ENCODE peak calls at places on chromosome 18, in eight cellular contexts. C is K562, N is colonic mucosa, L is mammary epithelial cell, J is neural progenitor cell, W is MM.1S, A is astrocyte, X is HepG2. I is an unnamed sample.

GRCh38 chr18:10420561-10421352 is 33.7 kb upstream of the APCDD1 start:
- DNase-seq in A (peak; percentile 95), W (no peak), L (peak; percentile 99), C (no peak), N (no peak), X (no peak), J (no peak), I (no peak)

GRCh38 chr18:79965119-79965902 is 868 bp downstream of the HSBP1L1 start:
- DNase-seq in X (peak; percentile 79), C (peak; percentile 54), N (peak; percentile 82), L (peak; percentile 63), W (no peak), A (peak; percentile 71), J (no peak), I (peak; percentile 81)

GRCh38 chr18:62523631-62524442 is 1.0 kb downstream of the ZCCHC2 start:
- DNase-seq in N (peak; percentile 38), C (peak; percentile 49), X (no peak), W (peak; percentile 17), A (peak; percentile 56), J (peak; percentile 52), L (peak; percentile 65), I (peak; percentile 90)

GRCh38 chr18:33580540-33580939 is 2.5 kb downstream of the ASXL3 start:
- DNase-seq in J (no peak), C (no peak), A (no peak), N (no peak), X (no peak), L (no peak), W (no peak), I (no peak)

GRCh38 chr18:39966275-39966674 is 1988.8 kb upstream of the PIK3C3 start:
- DNase-seq in X (no peak), A (no peak), J (peak; percentile 17), C (no peak), L (no peak), W (no peak), N (no peak), I (no peak)

GRCh38 chr18:73007195-73007934 is 139.6 kb upstream of the NETO1 start:
- DNase-seq in J (peak; percentile 3), L (peak; percentile 89), N (no peak), C (no peak), W (no peak), X (no peak), A (peak; percentile 15), I (no peak)

GRCh38 chr18:46567196-46567595 is 89.8 kb downstream of the LOXHD1 start:
- DNase-seq in C (no peak), W (no peak), A (no peak), J (no peak), N (no peak), L (no peak), X (no peak), I (no peak)

GRCh38 chr18:42271656-42272355 is 316.8 kb downstream of the PIK3C3 start:
- DNase-seq in W (no peak), N (no peak), C (no peak), A (no peak), X (no peak), L (no peak), J (no peak), I (no peak)

GRCh38 chr18:37403100-37403781 is 162.4 kb downstream of the CELF4 start:
- DNase-seq in L (peak; percentile 68), N (peak; percentile 29), C (no peak), X (no peak), A (peak; percentile 87), J (no peak), W (peak; percentile 59), I (peak; percentile 84)

GRCh38 chr18:54712315-54712714 is 116.0 kb upstream of the RAB27B start:
- DNase-seq in X (no peak), A (peak; percentile 76), L (peak; percentile 94), N (peak; percentile 51), J (no peak), C (no peak), W (no peak), I (no peak)

GRCh38 chr18:75314117-75314516 is 103.5 kb downstream of the TSHZ1 start:
- DNase-seq in N (no peak), X (no peak), J (no peak), L (no peak), C (no peak), W (no peak), A (no peak), I (no peak)

GRCh38 chr18:7779226-7779625 is 212.1 kb downstream of the PTPRM start:
- DNase-seq in N (no peak), W (no peak), A (no peak), L (no peak), X (no peak), C (no peak), J (no peak), I (no peak)

GRCh38 chr18:13220326-13220991 is 1.9 kb downstream of the LDLRAD4 start:
- DNase-seq in C (no peak), L (no peak), W (no peak), N (peak; percentile 52), A (peak; percentile 49), X (no peak), J (no peak), I (no peak)

GRCh38 chr18:74921057-74921820 is 287.7 kb downstream of the PTGR3 start:
- DNase-seq in N (no peak), C (no peak), X (no peak), W (no peak), A (no peak), L (no peak), J (no peak), I (no peak)

GRCh38 chr18:80171190-80171872 is 62.3 kb downstream of the ADNP2 start:
- DNase-seq in X (no peak), W (no peak), J (peak; percentile 65), L (peak; percentile 38), C (peak; percentile 55), N (peak; percentile 55), A (peak; percentile 83), I (peak; percentile 85)

GRCh38 chr18:31487251-31488015 is 10.5 kb upstream of the DSG2 start:
- DNase-seq in N (no peak), J (no peak), C (no peak), L (peak; percentile 97), A (peak; percentile 97), X (peak; percentile 3), W (no peak), I (no peak)

GRCh38 chr18:76459687-76460350 is 35.2 kb downstream of the ZNF516 start:
- DNase-seq in W (no peak), A (peak; percentile 100), L (peak; percentile 99), J (no peak), C (no peak), N (no peak), X (no peak), I (no peak)

GRCh38 chr18:76458522-76459311 is 36.3 kb downstream of the ZNF516 start:
- DNase-seq in N (no peak), A (no peak), X (no peak), J (no peak), L (no peak), W (no peak), C (no peak), I (no peak)

GRCh38 chr18:76460482-76460881 is 34.6 kb downstream of the ZNF516 start:
- DNase-seq in X (no peak), N (no peak), C (no peak), J (no peak), A (no peak), L (no peak), W (no peak), I (no peak)

GRCh38 chr18:76457957-76458356 is 37.1 kb downstream of the ZNF516 start:
- DNase-seq in X (no peak), J (no peak), L (no peak), A (no peak), W (no peak), N (no peak), C (no peak), I (no peak)

GRCh38 chr18:76459312-76459686 is 35.7 kb downstream of the ZNF516 start:
- DNase-seq in J (no peak), C (no peak), W (no peak), L (no peak), N (no peak), X (no peak), A (no peak), I (no peak)
- H3K4me3 ChIP-seq in J (no peak overlapping the region), C (no peak overlapping the region), W (no peak overlapping the region), L (peak overlapping the region; percentile 1), N (no peak overlapping the region), X (no peak overlapping the region), A (peak overlapping the region; percentile 32), I (no peak overlapping the region)

GRCh38 chr18:24138281-24138883 is 480 bp upstream of the CABYR start:
- DNase-seq in X (no peak), J (no peak), A (no peak), L (no peak), W (no peak), C (no peak), N (no peak), I (no peak)
- H3K27ac ChIP-seq in X (no peak overlapping the region), J (no peak overlapping the region), A (peak overlapping the region; percentile 20), L (peak overlapping the region; percentile 35), W (no peak overlapping the region), C (no peak overlapping the region), N (no peak overlapping the region), I (no peak overlapping the region)

DNA sequence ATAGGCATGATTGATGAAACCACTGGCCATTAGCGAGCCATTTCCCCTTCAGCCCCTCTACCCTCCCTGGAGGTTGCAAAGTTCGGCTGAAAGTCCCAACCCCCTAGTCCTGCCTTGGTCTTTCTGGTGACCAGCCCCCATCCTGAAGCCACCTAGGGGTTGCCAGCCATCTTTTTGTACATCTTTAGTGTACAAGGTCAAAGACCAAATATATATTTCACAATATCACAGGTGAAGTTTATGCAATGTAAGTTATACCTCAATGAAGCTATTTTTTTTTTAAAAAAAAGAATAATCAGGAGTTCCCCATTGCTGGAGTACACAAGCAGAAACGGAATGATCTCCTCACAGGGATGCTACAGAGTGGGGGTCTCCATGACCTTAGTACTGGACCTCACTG is 31.3 kb downstream of the OSBPL1A start:
- DNase-seq in A (no peak), X (no peak), C (no peak), J (no peak), L (no peak), N (no peak), W (no peak), I (no peak)
- H3K9ac ChIP-seq in A (no peak overlapping the region), X (no peak overlapping the region), C (no peak overlapping the region), J (no peak overlapping the region), L (no peak overlapping the region), N (no peak overlapping the region), W (no peak overlapping the region), I (no peak overlapping the region)

DNA sequence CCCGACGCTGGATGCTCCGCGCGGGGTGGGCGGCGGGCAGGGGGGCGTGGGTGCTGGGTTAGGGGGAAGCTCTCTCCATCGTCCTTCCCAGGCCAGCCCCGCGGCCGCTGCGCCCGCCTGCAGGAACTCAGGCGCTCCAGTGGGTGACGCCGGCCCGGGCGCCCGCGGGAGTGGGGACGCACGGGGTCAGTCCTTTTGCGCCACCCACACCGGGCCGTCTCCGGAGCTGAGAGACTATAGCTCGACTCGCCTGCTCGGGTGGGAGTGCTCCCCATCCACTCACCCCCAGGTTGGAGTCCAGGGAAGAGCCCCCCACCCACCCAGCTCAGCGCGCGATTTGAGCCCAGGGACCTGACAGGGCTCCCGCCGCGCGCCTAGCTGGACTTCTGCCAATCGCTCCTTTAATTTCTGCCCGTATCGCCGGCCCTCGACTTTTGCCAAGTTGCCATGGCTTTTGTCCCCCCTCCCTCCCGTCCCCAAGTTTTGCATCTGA is 205.6 kb upstream of the SMAD2 start:
- DNase-seq in L (no peak), A (no peak), N (peak; percentile 65), J (peak; percentile 37), W (no peak), X (no peak), C (no peak), I (peak; percentile 84)
- H3K4me3 ChIP-seq in L (peak overlapping the region; percentile 51), A (no peak overlapping the region), N (peak overlapping the region; percentile 72), J (peak overlapping the region; percentile 56), W (no peak overlapping the region), X (no peak overlapping the region), C (no peak overlapping the region), I (peak overlapping the region; percentile 48)

GRCh38 chr18:70176537-70176936 is 28.9 kb downstream of the RTTN start:
- DNase-seq in L (no peak), C (peak; percentile 9), N (no peak), A (no peak), W (no peak), X (no peak), J (no peak), I (no peak)
- H3K27ac ChIP-seq in L (no peak overlapping the region), C (no peak overlapping the region), N (no peak overlapping the region), A (no peak overlapping the region), W (no peak overlapping the region), X (no peak overlapping the region), J (no peak overlapping the region), I (no peak overlapping the region)

I was measured in kidney.